ENCODE peak calls at places on chromosomes 5 and 9, in six cellular contexts. One of them, this sample, is unnamed.
A peak's percentile ranks its signal among the peaks of the same experiment; 100 is the strongest.

GRCh38 chr5:43231977-43232376 is 40.0 kb downstream of the NIM1K start:
- DNase-seq in trophoblast cell: no peak
- DNase-seq in neuronal stem cell: no peak
- DNase-seq in mesenchymal stem cell: no peak
- DNase-seq in H1: peak; percentile 52
- DNase-seq in H9: peak; percentile 36
- DNase-seq in this sample: no peak

GRCh38 chr5:156838966-156839365 is 11.1 kb upstream of the PPP1R2B start:
- DNase-seq in neuronal stem cell: no peak
- DNase-seq in H1: no peak
- DNase-seq in H9: no peak
- DNase-seq in trophoblast cell: no peak
- DNase-seq in mesenchymal stem cell: no peak
- DNase-seq in this sample: no peak

GRCh38 chr9:4923580-4924544 is 61.2 kb upstream of the JAK2 start:
- DNase-seq in trophoblast cell: no peak
- DNase-seq in H1: no peak
- DNase-seq in mesenchymal stem cell: peak; percentile 42
- DNase-seq in H9: no peak
- DNase-seq in neuronal stem cell: no peak
- DNase-seq in this sample: peak; percentile 44

GRCh38 chr9:9352877-9353481 is 1259.8 kb downstream of the PTPRD start:
- DNase-seq in neuronal stem cell: peak; percentile 8
- DNase-seq in trophoblast cell: no peak
- DNase-seq in H1: no peak
- DNase-seq in mesenchymal stem cell: peak; percentile 2
- DNase-seq in H9: no peak
- DNase-seq in this sample: no peak

GRCh38 chr5:174601937-174602336 is 122.4 kb upstream of the MSX2 start:
- DNase-seq in mesenchymal stem cell: peak; percentile 27
- DNase-seq in H9: no peak
- DNase-seq in neuronal stem cell: no peak
- DNase-seq in trophoblast cell: no peak
- DNase-seq in H1: no peak
- DNase-seq in this sample: peak; percentile 46

GRCh38 chr5:17218353-17219005 is 1.0 kb downstream of the BASP1 start:
- DNase-seq in mesenchymal stem cell: peak; percentile 84
- DNase-seq in trophoblast cell: peak; percentile 56
- DNase-seq in H1: peak; percentile 62
- DNase-seq in H9: no peak
- DNase-seq in neuronal stem cell: peak; percentile 20
- DNase-seq in this sample: peak; percentile 67

GRCh38 chr9:94110821-94111252 is 26.6 kb downstream of the PTPDC1 start:
- DNase-seq in H1: no peak
- DNase-seq in trophoblast cell: no peak
- DNase-seq in mesenchymal stem cell: peak; percentile 38
- DNase-seq in neuronal stem cell: no peak
- DNase-seq in H9: no peak
- DNase-seq in this sample: peak; percentile 91

GRCh38 chr9:69198526-69199250 is 24.6 kb downstream of the TJP2 start:
- DNase-seq in H1: no peak
- DNase-seq in neuronal stem cell: no peak
- DNase-seq in mesenchymal stem cell: no peak
- DNase-seq in trophoblast cell: no peak
- DNase-seq in H9: no peak
- DNase-seq in this sample: peak; percentile 35

GRCh38 chr9:34169125-34169524 is 9.7 kb upstream of the UBAP1 start:
- DNase-seq in trophoblast cell: no peak
- DNase-seq in mesenchymal stem cell: no peak
- DNase-seq in H9: no peak
- DNase-seq in neuronal stem cell: no peak
- DNase-seq in H1: no peak
- DNase-seq in this sample: no peak

GRCh38 chr5:176673651-176674583 is 26.6 kb downstream of the TSPAN17 start:
- DNase-seq in H9: no peak
- DNase-seq in mesenchymal stem cell: no peak
- DNase-seq in H1: no peak
- DNase-seq in trophoblast cell: no peak
- DNase-seq in neuronal stem cell: no peak
- DNase-seq in this sample: no peak

GRCh38 chr5:100667021-100667671 is 132.0 kb downstream of the FAM174A start:
- DNase-seq in mesenchymal stem cell: peak; percentile 69
- DNase-seq in H9: no peak
- DNase-seq in neuronal stem cell: no peak
- DNase-seq in trophoblast cell: peak; percentile 14
- DNase-seq in H1: no peak
- DNase-seq in this sample: peak; percentile 43

GRCh38 chr5:92613546-92613945 is 967.5 kb downstream of the NR2F1-AS1 start:
- DNase-seq in trophoblast cell: no peak
- DNase-seq in H9: no peak
- DNase-seq in neuronal stem cell: no peak
- DNase-seq in mesenchymal stem cell: peak; percentile 27
- DNase-seq in H1: no peak
- DNase-seq in this sample: peak; percentile 63

GRCh38 chr5:59358497-59358896 is 535.0 kb downstream of the PDE4D start:
- DNase-seq in H9: peak; percentile 35
- DNase-seq in H1: no peak
- DNase-seq in trophoblast cell: no peak
- DNase-seq in mesenchymal stem cell: peak; percentile 88
- DNase-seq in neuronal stem cell: no peak
- DNase-seq in this sample: peak; percentile 16

GRCh38 chr9:131578778-131579504 is 33.6 kb downstream of the PRRT1B start:
- DNase-seq in mesenchymal stem cell: no peak
- DNase-seq in H1: no peak
- DNase-seq in neuronal stem cell: no peak
- DNase-seq in H9: no peak
- DNase-seq in trophoblast cell: no peak
- DNase-seq in this sample: no peak

GRCh38 chr5:58255970-58256369 is 203.9 kb downstream of the PLK2 start:
- DNase-seq in H9: no peak
- DNase-seq in mesenchymal stem cell: no peak
- DNase-seq in trophoblast cell: no peak
- DNase-seq in H1: no peak
- DNase-seq in neuronal stem cell: no peak
- DNase-seq in this sample: no peak

GRCh38 chr5:166957763-166958162 is 1333.7 kb upstream of the WWC1 start:
- DNase-seq in H9: no peak
- DNase-seq in trophoblast cell: no peak
- DNase-seq in H1: no peak
- DNase-seq in neuronal stem cell: no peak
- DNase-seq in mesenchymal stem cell: no peak
- DNase-seq in this sample: no peak

GRCh38 chr5:170082701-170083100 is 23.0 kb upstream of the FOXI1 start:
- DNase-seq in H9: no peak
- DNase-seq in mesenchymal stem cell: no peak
- DNase-seq in H1: no peak
- DNase-seq in trophoblast cell: no peak
- DNase-seq in neuronal stem cell: no peak
- DNase-seq in this sample: no peak

GRCh38 chr5:126108505-126108904 is 314.7 kb upstream of the GRAMD2B start:
- DNase-seq in H1: peak; percentile 45
- DNase-seq in H9: peak; percentile 36
- DNase-seq in neuronal stem cell: no peak
- DNase-seq in mesenchymal stem cell: no peak
- DNase-seq in trophoblast cell: no peak
- DNase-seq in this sample: no peak
- H3K18ac ChIP-seq in H1: peak overlapping the region; percentile 68
- H3K18ac ChIP-seq in H9: no peak overlapping the region
- H3K18ac ChIP-seq in neuronal stem cell: no peak overlapping the region
- H3K18ac ChIP-seq in mesenchymal stem cell: no peak overlapping the region
- H3K18ac ChIP-seq in trophoblast cell: no peak overlapping the region
- H3K18ac ChIP-seq in this sample: no peak overlapping the region

DNA sequence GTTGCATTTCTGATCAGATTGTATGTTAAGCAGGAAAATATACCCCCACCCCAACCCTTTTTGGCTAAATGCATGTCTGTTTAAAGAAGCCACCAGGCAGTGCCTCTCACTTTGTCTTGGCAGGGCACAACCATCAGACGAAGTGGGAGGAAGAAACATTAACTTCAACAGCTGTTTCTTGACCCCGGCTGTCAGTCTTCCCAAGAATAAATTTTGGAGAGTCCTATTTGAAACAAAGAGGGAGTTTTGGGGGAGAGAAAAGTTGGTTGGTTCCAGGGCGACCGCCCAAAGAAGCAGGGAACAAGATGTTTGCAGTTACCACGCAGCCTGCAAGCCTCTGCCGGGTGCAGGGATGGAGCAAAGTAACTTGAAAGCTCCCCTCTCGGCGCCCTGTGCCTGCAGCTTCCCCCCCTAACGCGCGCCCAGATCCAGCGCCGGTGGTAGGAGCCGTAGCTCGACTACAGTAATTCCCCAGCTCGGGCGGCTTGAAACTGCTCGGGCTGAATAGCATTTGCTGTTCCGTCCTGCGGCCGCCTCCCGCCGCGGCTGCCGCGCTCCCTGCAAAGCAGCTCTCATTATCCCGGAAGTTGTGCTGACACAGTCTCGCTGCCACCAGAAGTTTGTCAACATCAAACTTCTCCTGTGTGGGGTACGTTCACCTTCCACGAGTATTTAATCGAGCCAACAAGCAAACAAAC is 100.7 kb upstream of the SSBP2 start:
- DNase-seq in mesenchymal stem cell: peak; percentile 95
- DNase-seq in trophoblast cell: peak; percentile 93
- DNase-seq in H9: peak; percentile 96
- DNase-seq in neuronal stem cell: peak; percentile 95
- DNase-seq in H1: peak; percentile 97
- DNase-seq in this sample: peak; percentile 94
- H3K4ac ChIP-seq in mesenchymal stem cell: peak overlapping the region; percentile 93
- H3K4ac ChIP-seq in trophoblast cell: no peak overlapping the region
- H3K4ac ChIP-seq in H9: no peak overlapping the region
- H3K4ac ChIP-seq in neuronal stem cell: no peak overlapping the region
- H3K4ac ChIP-seq in H1: peak overlapping the region; percentile 24
- H3K4ac ChIP-seq in this sample: peak overlapping the region; percentile 92

DNA sequence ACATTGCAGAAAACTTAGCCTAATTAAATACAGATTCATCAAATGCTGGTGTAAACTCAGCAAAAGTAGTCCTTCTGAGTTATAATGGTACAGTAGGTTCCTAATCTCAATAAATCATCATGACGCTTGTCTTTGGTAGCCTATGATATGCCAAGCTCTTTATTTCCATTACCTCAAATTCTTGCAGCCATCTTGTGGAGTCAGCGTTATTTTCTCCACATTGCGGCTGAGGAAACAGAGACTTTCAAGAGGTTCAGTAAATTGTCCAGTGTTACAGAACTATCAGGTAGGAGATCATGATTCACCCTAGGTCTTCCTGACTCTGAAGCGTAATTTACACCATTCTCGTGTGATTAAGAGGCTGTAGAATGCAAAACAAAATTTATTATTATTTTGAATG is 237.2 kb downstream of the PCSK5 start:
- DNase-seq in H9: no peak
- DNase-seq in mesenchymal stem cell: no peak
- DNase-seq in H1: no peak
- DNase-seq in trophoblast cell: no peak
- DNase-seq in neuronal stem cell: no peak
- DNase-seq in this sample: no peak
- H3K14ac ChIP-seq in H9: no peak overlapping the region
- H3K14ac ChIP-seq in mesenchymal stem cell: no peak overlapping the region
- H3K14ac ChIP-seq in H1: no peak overlapping the region
- H3K14ac ChIP-seq in trophoblast cell: no peak overlapping the region
- H3K14ac ChIP-seq in neuronal stem cell: no peak overlapping the region
- H3K14ac ChIP-seq in this sample: no peak overlapping the region

GRCh38 chr5:179307931-179308471 is 37.3 kb downstream of the ADAMTS2 start:
- DNase-seq in H9: no peak
- DNase-seq in H1: no peak
- DNase-seq in neuronal stem cell: no peak
- DNase-seq in trophoblast cell: no peak
- DNase-seq in mesenchymal stem cell: no peak
- DNase-seq in this sample: no peak

GRCh38 chr5:179309383-179309670 is 35.9 kb downstream of the ADAMTS2 start:
- DNase-seq in mesenchymal stem cell: no peak
- DNase-seq in H1: no peak
- DNase-seq in H9: no peak
- DNase-seq in neuronal stem cell: no peak
- DNase-seq in trophoblast cell: no peak
- DNase-seq in this sample: no peak

GRCh38 chr5:179308563-179309382 is 36.5 kb downstream of the ADAMTS2 start:
- DNase-seq in H1: no peak
- DNase-seq in trophoblast cell: no peak
- DNase-seq in H9: no peak
- DNase-seq in mesenchymal stem cell: no peak
- DNase-seq in neuronal stem cell: no peak
- DNase-seq in this sample: no peak

GRCh38 chr5:179306191-179307005 is 38.9 kb downstream of the ADAMTS2 start:
- DNase-seq in trophoblast cell: no peak
- DNase-seq in neuronal stem cell: no peak
- DNase-seq in H9: no peak
- DNase-seq in H1: no peak
- DNase-seq in mesenchymal stem cell: no peak
- DNase-seq in this sample: peak; percentile 75

GRCh38 chr5:179307006-179307800 is 38.1 kb downstream of the ADAMTS2 start:
- DNase-seq in neuronal stem cell: no peak
- DNase-seq in H9: no peak
- DNase-seq in trophoblast cell: no peak
- DNase-seq in mesenchymal stem cell: no peak
- DNase-seq in H1: no peak
- DNase-seq in this sample: peak; percentile 43
- H3K18ac ChIP-seq in neuronal stem cell: peak overlapping the region; percentile 19
- H3K18ac ChIP-seq in H9: no peak overlapping the region
- H3K18ac ChIP-seq in trophoblast cell: no peak overlapping the region
- H3K18ac ChIP-seq in mesenchymal stem cell: no peak overlapping the region
- H3K18ac ChIP-seq in H1: no peak overlapping the region
- H3K18ac ChIP-seq in this sample: peak overlapping the region; percentile 2

DNA sequence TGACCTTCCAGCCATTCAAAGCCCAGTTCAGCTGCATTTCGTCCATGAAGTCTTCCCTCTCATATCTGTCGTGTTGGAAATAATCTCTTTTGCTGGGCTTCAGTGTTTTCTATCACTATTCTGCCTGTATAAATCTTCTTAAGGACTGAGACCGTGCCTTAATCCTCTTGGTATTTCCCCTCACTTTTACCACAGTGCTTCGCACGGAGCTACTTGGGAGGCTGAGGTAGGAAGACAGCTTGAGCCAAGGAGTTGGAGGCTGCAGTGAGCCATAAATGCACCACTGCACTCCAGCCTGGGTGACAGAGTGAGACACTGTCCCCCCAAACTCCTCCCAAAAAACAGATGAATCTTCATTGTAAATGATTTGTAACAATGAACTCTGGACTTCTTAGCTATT is 57.8 kb downstream of the PHAX start:
- DNase-seq in neuronal stem cell: no peak
- DNase-seq in H9: no peak
- DNase-seq in trophoblast cell: no peak
- DNase-seq in mesenchymal stem cell: peak; percentile 62
- DNase-seq in H1: no peak
- DNase-seq in this sample: no peak
- H3K4ac ChIP-seq in neuronal stem cell: no peak overlapping the region
- H3K4ac ChIP-seq in H9: no peak overlapping the region
- H3K4ac ChIP-seq in trophoblast cell: no peak overlapping the region
- H3K4ac ChIP-seq in mesenchymal stem cell: no peak overlapping the region
- H3K4ac ChIP-seq in H1: no peak overlapping the region
- H3K4ac ChIP-seq in this sample: no peak overlapping the region

This sample was measured in IMR-90.